ENCODE peak calls at places on chromosomes 6 and 20, in ten cellular contexts. V is stimulated activated CD8-positive, alpha-beta memory T cell treated with anti-CD3 and anti-CD28 coated beads, Interleukin-15, amount 100 ng/mL, for 24 hours; O is nephron progenitor cell; S is activated CD8-positive, alpha-beta memory T cell treated with anti-CD3 and anti-CD28 coated beads, Interleukin-2, amount 50 U/mL, for 48 hours; N is ovary; K is neural crest cell; E is H54; W is pancreas; M is heart right ventricle; U is HT-29. R is an unnamed sample.
A peak's percentile ranks its signal among the peaks of the same experiment; 100 is the strongest.

GRCh38 chr6:71209206-71209605 is 79.4 kb upstream of the OGFRL1 start:
- DNase-seq in V (no peak), O (no peak), S (no peak), N (no peak), K (no peak), E (no peak), W (no peak), M (no peak), U (no peak), R (no peak)

GRCh38 chr20:36872857-36873256 is 3.1 kb upstream of the TLDC2 start:
- DNase-seq in V (no peak), O (no peak), S (no peak), N (peak; percentile 69), K (no peak), E (no peak), W (peak; percentile 52), M (no peak), U (no peak), R (no peak)

GRCh38 chr20:31861346-31862156 is 8.8 kb downstream of the DUSP15 start:
- DNase-seq in V (peak; percentile 32), O (peak; percentile 91), S (peak; percentile 82), N (peak; percentile 77), K (peak; percentile 88), E (no peak), W (no peak), M (peak; percentile 57), U (peak; percentile 53), R (peak; percentile 74)

GRCh38 chr6:84249724-84250123 is 22.3 kb upstream of the CEP162 start:
- DNase-seq in V (no peak), O (no peak), S (no peak), N (no peak), K (no peak), E (peak; percentile 12), W (no peak), M (no peak), U (no peak), R (no peak)

GRCh38 chr20:5949943-5950270 is 426 bp downstream of the TRMT6 start:
- DNase-seq in V (no peak), O (no peak), S (no peak), N (no peak), K (no peak), E (peak; percentile 9), W (no peak), M (no peak), U (no peak), R (no peak)

GRCh38 chr6:43604174-43604573 is 24.9 kb downstream of the GTPBP2 start:
- DNase-seq in V (no peak), O (no peak), S (no peak), N (no peak), K (no peak), E (peak; percentile 42), W (no peak), M (no peak), U (no peak), R (no peak)

GRCh38 chr6:164085552-164086325 is 671.2 kb downstream of the QKI start:
- DNase-seq in V (no peak), O (no peak), S (no peak), N (no peak), K (peak; percentile 68), E (no peak), W (no peak), M (peak; percentile 85), U (no peak), R (no peak)

GRCh38 chr6:130409394-130410095 is 43.7 kb downstream of the TMEM200A start:
- DNase-seq in V (no peak), O (no peak), S (no peak), N (no peak), K (no peak), E (no peak), W (no peak), M (no peak), U (no peak), R (no peak)

GRCh38 chr6:2578729-2579128 is 172.0 kb downstream of the MYLK4 start:
- DNase-seq in V (no peak), O (no peak), S (no peak), N (no peak), K (no peak), E (no peak), W (no peak), M (no peak), U (no peak), R (no peak)

GRCh38 chr20:36040571-36040970 is 72.2 kb downstream of the CNBD2 start:
- DNase-seq in V (no peak), O (no peak), S (no peak), N (no peak), K (no peak), E (no peak), W (no peak), M (no peak), U (no peak), R (no peak)

GRCh38 chr6:96939019-96939805 is 14.7 kb downstream of the KLHL32 start:
- DNase-seq in V (no peak), O (no peak), S (no peak), N (no peak), K (no peak), E (no peak), W (no peak), M (no peak), U (peak; percentile 29), R (no peak)

GRCh38 chr6:35449287-35449881 is 2.8 kb upstream of the FANCE start:
- DNase-seq in V (no peak), O (peak; percentile 41), S (peak; percentile 58), N (no peak), K (no peak), E (peak; percentile 72), W (peak; percentile 20), M (no peak), U (peak; percentile 68), R (peak; percentile 46)

GRCh38 chr20:56861590-56861989 is 232.5 kb downstream of the TFAP2C start:
- DNase-seq in V (no peak), O (no peak), S (no peak), N (no peak), K (no peak), E (no peak), W (no peak), M (no peak), U (no peak), R (no peak)

GRCh38 chr6:157789861-157790260 is 33.2 kb upstream of the SNX9 start:
- DNase-seq in V (no peak), O (no peak), S (no peak), N (no peak), K (no peak), E (no peak), W (no peak), M (no peak), U (peak; percentile 18), R (no peak)

GRCh38 chr6:32868257-32868788 is 14.3 kb downstream of the PSMB9 start:
- DNase-seq in V (peak; percentile 79), O (peak; percentile 84), S (peak; percentile 95), N (peak; percentile 86), K (peak; percentile 85), E (no peak), W (no peak), M (peak; percentile 81), U (peak; percentile 88), R (no peak)

GRCh38 chr6:157800420-157801237 is 22.4 kb upstream of the SNX9 start:
- DNase-seq in V (no peak), O (no peak), S (no peak), N (no peak), K (no peak), E (no peak), W (no peak), M (no peak), U (no peak), R (no peak)

GRCh38 chr6:19415605-19416326 is 421.4 kb upstream of the ID4 start:
- DNase-seq in V (no peak), O (no peak), S (no peak), N (no peak), K (no peak), E (peak; percentile 4), W (no peak), M (no peak), U (peak; percentile 29), R (no peak)

GRCh38 chr20:49810491-49811190 is 2.0 kb upstream of the SLC9A8 start:
- DNase-seq in V (no peak), O (no peak), S (peak; percentile 40), N (no peak), K (no peak), E (no peak), W (no peak), M (no peak), U (peak; percentile 67), R (no peak)

GRCh38 chr20:39825950-39826349 is 863.1 kb downstream of the MAFB start:
- DNase-seq in V (no peak), O (no peak), S (no peak), N (no peak), K (no peak), E (no peak), W (no peak), M (no peak), U (no peak), R (no peak)

GRCh38 chr6:4322134-4322845 is 186.9 kb upstream of the ECI2 start:
- DNase-seq in V (no peak), O (no peak), S (no peak), N (no peak), K (no peak), E (no peak), W (no peak), M (no peak), U (no peak), R (no peak)

GRCh38 chr6:21331221-21331620 is 262.3 kb upstream of the SOX4 start:
- DNase-seq in V (no peak), O (no peak), S (no peak), N (peak; percentile 65), K (no peak), E (no peak), W (no peak), M (peak; percentile 51), U (no peak), R (no peak)

GRCh38 chr6:25175656-25176055 is 103.5 kb upstream of the CARMIL1 start:
- DNase-seq in V (no peak), O (no peak), S (no peak), N (no peak), K (no peak), E (no peak), W (no peak), M (no peak), U (no peak), R (no peak)

GRCh38 chr20:34089655-34090324 is 22.3 kb downstream of the EIF2S2 start:
- DNase-seq in V (no peak), O (no peak), S (no peak), N (no peak), K (no peak), E (no peak), W (no peak), M (peak; percentile 58), U (no peak), R (no peak)

GRCh38 chr6:159997498-159998101 is 28.7 kb downstream of the IGF2R start:
- DNase-seq in V (no peak), O (no peak), S (no peak), N (no peak), K (no peak), E (no peak), W (no peak), M (no peak), U (no peak), R (no peak)

GRCh38 chr20:34536798-34537394 is 20.7 kb downstream of the DYNLRB1 start:
- DNase-seq in V (no peak), O (peak; percentile 59), S (peak; percentile 69), N (no peak), K (peak; percentile 57), E (no peak), W (no peak), M (peak; percentile 61), U (peak; percentile 31), R (no peak)

GRCh38 chr20:32302507-32302872 is 25.0 kb downstream of the KIF3B start:
- DNase-seq in V (no peak), O (no peak), S (no peak), N (no peak), K (no peak), E (no peak), W (no peak), M (no peak), U (no peak), R (no peak)

GRCh38 chr6:41581381-41581991 is 35.3 kb downstream of the FOXP4 start:
- DNase-seq in V (no peak), O (no peak), S (no peak), N (no peak), K (no peak), E (peak; percentile 97), W (peak; percentile 81), M (peak; percentile 33), U (no peak), R (no peak)

GRCh38 chr6:165574770-165575549 is 88.1 kb downstream of the PDE10A start:
- DNase-seq in V (no peak), O (no peak), S (no peak), N (no peak), K (no peak), E (no peak), W (no peak), M (no peak), U (no peak), R (no peak)